ENCODE peak calls at places on chromosome X, in six cellular contexts. C is aorta, D is fibroblast of mammary gland, H is fibroblast of lung, K is kidney epithelial cell, W is brain microvascular endothelial cell. P is an unnamed sample.

GRCh38 chrX:19673334-19674040 is 158.2 kb upstream of the MAP3K15 start:
- DNase-seq in C (peak), D (peak), H (peak), K (peak), W (peak), P (no peak)

GRCh38 chrX:39677585-39677984 is 420.2 kb downstream of the BCOR start:
- DNase-seq in C (no peak), D (no peak), H (no peak), K (no peak), W (no peak), P (no peak)

GRCh38 chrX:107710617-107711391 is 64.8 kb downstream of the TSC22D3 start:
- DNase-seq in C (no peak), D (peak), H (peak), K (peak), W (peak), P (no peak)

GRCh38 chrX:23434356-23434884 is 99.8 kb downstream of the PTCHD1 start:
- DNase-seq in C (peak), D (peak), H (peak), K (no peak), W (peak), P (no peak)

GRCh38 chrX:54357414-54358377 is at the start of gene WNK3:
- DNase-seq in C (peak), D (peak), H (peak), K (peak), W (peak), P (peak)

GRCh38 chrX:109826954-109827708 is 94.1 kb upstream of the ACSL4 start:
- DNase-seq in C (no peak), D (peak), H (peak), K (peak), W (peak), P (no peak)

GRCh38 chrX:40003071-40003981 is 94.4 kb downstream of the BCOR start:
- DNase-seq in C (no peak), D (no peak), H (no peak), K (no peak), W (no peak), P (no peak)

GRCh38 chrX:16786791-16787735 is 797 bp downstream of the TXLNG start:
- DNase-seq in C (peak), D (peak), H (no peak), K (no peak), W (no peak), P (no peak)

GRCh38 chrX:79366888-79367749 is at the start of gene ITM2A:
- DNase-seq in C (peak), D (peak), H (no peak), K (no peak), W (no peak), P (no peak)

GRCh38 chrX:155134255-155134654 is 62.9 kb downstream of the BRCC3 start:
- DNase-seq in C (no peak), D (no peak), H (no peak), K (no peak), W (no peak), P (no peak)

GRCh38 chrX:46547857-46548256 is 2.6 kb upstream of the ZNF674 start:
- DNase-seq in C (no peak), D (peak), H (peak), K (peak), W (peak), P (no peak)

GRCh38 chrX:150035531-150035930 is 97.2 kb upstream of the EOLA2 start:
- DNase-seq in C (no peak), D (peak), H (peak), K (no peak), W (no peak), P (no peak)

GRCh38 chrX:150037041-150037440 is 98.8 kb upstream of the EOLA2 start:
- DNase-seq in C (no peak), D (peak), H (no peak), K (no peak), W (no peak), P (no peak)

GRCh38 chrX:150034788-150035187 is 96.5 kb upstream of the EOLA2 start:
- DNase-seq in C (no peak), D (no peak), H (no peak), K (no peak), W (no peak), P (no peak)

GRCh38 chrX:150036641-150037040 is 98.3 kb upstream of the EOLA2 start:
- DNase-seq in C (no peak), D (no peak), H (no peak), K (no peak), W (no peak), P (no peak)

GRCh38 chrX:150036181-150036580 is 97.9 kb upstream of the EOLA2 start:
- DNase-seq in C (no peak), D (peak), H (peak), K (no peak), W (peak), P (peak)
- H3K4me3 ChIP-seq in C (no peak), D (no peak), H (no peak), K (no peak), W (no peak), P (no peak)

GRCh38 chrX:153766871-153767673 is 3.0 kb downstream of the PLXNB3 start:
- DNase-seq in C (peak), D (no peak), H (no peak), K (no peak), W (no peak), P (no peak)
- H3K4me3 ChIP-seq in C (no peak), D (no peak), H (no peak), K (no peak), W (no peak), P (no peak)

GRCh38 chrX:106007815-106008214 is 30.7 kb downstream of the SERPINA7 start:
- DNase-seq in C (no peak), D (no peak), H (no peak), K (no peak), W (no peak), P (no peak)
- H3K4me3 ChIP-seq in C (no peak), D (no peak), H (no peak), K (no peak), W (no peak), P (no peak)

GRCh38 chrX:111123606-111124179 is 27.7 kb downstream of the PAK3 start:
- DNase-seq in C (no peak), D (no peak), H (no peak), K (no peak), W (no peak), P (no peak)
- H3K4me3 ChIP-seq in C (no peak), D (no peak), H (no peak), K (no peak), W (no peak), P (no peak)

GRCh38 chrX:9537781-9538180 is 72.9 kb downstream of the TBL1X start:
- DNase-seq in C (no peak), D (no peak), H (no peak), K (no peak), W (no peak), P (no peak)
- H3K4me3 ChIP-seq in C (no peak), D (no peak), H (no peak), K (no peak), W (no peak), P (no peak)

GRCh38 chrX:21840199-21840557 is 761 bp downstream of the MBTPS2 start:
- DNase-seq in C (no peak), D (peak), H (peak), K (no peak), W (no peak), P (no peak)
- H3K4me3 ChIP-seq in C (peak), D (peak), H (peak), K (peak), W (peak), P (peak)

GRCh38 chrX:69538321-69538876 is 34.3 kb downstream of the NALF2 start:
- DNase-seq in C (peak), D (peak), H (peak), K (no peak), W (peak), P (peak)
- H3K4me3 ChIP-seq in C (no peak), D (peak), H (peak), K (peak), W (peak), P (no peak)